ENCODE peak calls at places on chromosomes 16 and 17, in ten cellular contexts. H is GM04504; W is HFFc6; G is left ventricle myocardium inferior; P is stimulated activated CD8-positive, alpha-beta memory T cell treated with anti-CD3 and anti-CD28 coated beads, Interleukin-2, amount 100 ng/mL, for 48 hours; E is IMR-90; V is choroid plexus epithelial cell; M is HS-27A; F is retina; L is T-helper 17 cell. A is an unnamed sample.

GRCh38 chr17:9062399-9062902 is 41.1 kb downstream of the NTN1 start:
- DNase-seq in H (no peak), W (no peak), G (no peak), P (no peak), E (no peak), V (no peak), M (no peak), F (no peak), L (no peak), A (no peak)

GRCh38 chr17:77312061-77312684 is 171.4 kb downstream of the SEC14L1 start:
- DNase-seq in H (no peak), W (no peak), G (no peak), P (no peak), E (no peak), V (no peak), M (no peak), F (no peak), L (no peak), A (no peak)

GRCh38 chr16:54931041-54931756 is 534 bp downstream of the IRX5 start:
- DNase-seq in H (peak), W (peak), G (no peak), P (no peak), E (no peak), V (peak), M (no peak), F (peak), L (no peak), A (peak)

GRCh38 chr16:80197790-80198201 is 343.0 kb upstream of the DYNLRB2 start:
- DNase-seq in H (peak), W (peak), G (no peak), P (no peak), E (peak), V (peak), M (peak), F (no peak), L (no peak), A (no peak)

GRCh38 chr17:71633391-71633849 is 487.4 kb upstream of the SOX9 start:
- DNase-seq in H (peak), W (peak), G (no peak), P (no peak), E (peak), V (peak), M (peak), F (no peak), L (no peak), A (no peak)

GRCh38 chr16:81600275-81600674 is 155.7 kb downstream of the CMIP start:
- DNase-seq in H (no peak), W (peak), G (no peak), P (no peak), E (peak), V (peak), M (peak), F (peak), L (no peak), A (no peak)

GRCh38 chr17:32523827-32524552 is 37.2 kb downstream of the CDK5R1 start:
- DNase-seq in H (no peak), W (no peak), G (no peak), P (no peak), E (no peak), V (no peak), M (no peak), F (no peak), L (no peak), A (no peak)

GRCh38 chr16:69940676-69941075 is 10.5 kb upstream of the CLEC18A start:
- DNase-seq in H (no peak), W (no peak), G (no peak), P (no peak), E (no peak), V (no peak), M (no peak), F (no peak), L (no peak), A (no peak)

GRCh38 chr17:33688771-33689170 is 395.7 kb upstream of the ASIC2 start:
- DNase-seq in H (no peak), W (no peak), G (no peak), P (no peak), E (no peak), V (no peak), M (no peak), F (no peak), L (no peak), A (no peak)

GRCh38 chr16:81590714-81591537 is 146.3 kb downstream of the CMIP start:
- DNase-seq in H (no peak), W (no peak), G (no peak), P (no peak), E (no peak), V (no peak), M (no peak), F (no peak), L (no peak), A (no peak)

GRCh38 chr17:8223356-8224063 is 13.1 kb upstream of the AURKB start:
- DNase-seq in H (no peak), W (peak), G (peak), P (peak), E (peak), V (peak), M (no peak), F (no peak), L (peak), A (peak)

A was measured in ecto neural progenitor cell.